ENCODE peak calls at places on chromosomes 6 and 20, in four cellular contexts. S is GM13976; U is CD8-positive, alpha-beta T cell; P is glutamatergic neuron. T is an unnamed sample.

GRCh38 chr6:70436320-70436719 is 23.0 kb downstream of the FAM135A start:
- DNase-seq in S (no peak), U (no peak), P (no peak), T (no peak)

GRCh38 chr6:1079525-1079924 is 232.4 kb upstream of the FOXQ1 start:
- DNase-seq in S (no peak), U (no peak), P (no peak), T (no peak)

GRCh38 chr6:8375916-8376315 is 59.4 kb downstream of the SLC35B3 start:
- DNase-seq in S (no peak), U (no peak), P (no peak), T (no peak)

GRCh38 chr6:57316581-57317059 is 810 bp upstream of the PRIM2 start:
- DNase-seq in S (peak; percentile 81), U (peak; percentile 75), P (peak; percentile 80), T (peak; percentile 23)

GRCh38 chr6:163768905-163769304 is 354.4 kb downstream of the QKI start:
- DNase-seq in S (no peak), U (no peak), P (no peak), T (no peak)

GRCh38 chr6:35691027-35691824 is 2.5 kb upstream of the FKBP5 start:
- DNase-seq in S (no peak), U (no peak), P (no peak), T (peak; percentile 72)

GRCh38 chr6:150016324-150017185 is 8.8 kb downstream of the RAET1L start:
- DNase-seq in S (peak; percentile 64), U (peak; percentile 39), P (no peak), T (no peak)

GRCh38 chr6:165766457-165766856 is 103.4 kb upstream of the PDE10A start:
- DNase-seq in S (no peak), U (no peak), P (no peak), T (no peak)

GRCh38 chr20:32574296-32575226 is 10.6 kb downstream of the NOL4L start:
- DNase-seq in S (no peak), U (no peak), P (peak; percentile 31), T (no peak)

GRCh38 chr6:46072866-46073265 is 56.9 kb upstream of the ENPP4 start:
- DNase-seq in S (no peak), U (no peak), P (no peak), T (no peak)

GRCh38 chr20:59988141-59988540 is 29.9 kb downstream of the CDH26 start:
- DNase-seq in S (no peak), U (no peak), P (no peak), T (no peak)

DNA sequence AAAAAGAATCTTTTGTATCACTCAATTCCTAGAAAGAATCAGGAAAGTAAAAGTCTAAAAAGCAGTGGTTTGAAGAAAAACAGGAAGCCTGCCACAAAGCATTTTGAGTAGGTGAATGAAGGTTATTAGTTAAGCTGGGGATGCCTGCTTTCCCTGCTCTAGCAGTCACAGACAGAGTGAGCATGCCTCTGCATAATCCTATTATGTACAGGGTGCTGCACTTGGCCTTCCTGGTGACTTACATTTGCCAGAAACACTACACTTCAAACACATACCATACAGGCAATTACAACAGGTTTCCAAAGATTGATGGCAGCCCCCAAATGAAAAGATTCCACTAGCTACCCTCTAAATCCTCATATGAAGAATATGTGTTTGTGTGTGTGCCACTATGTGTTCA is 130.8 kb downstream of the TPBG start:
- DNase-seq in S (no peak), U (no peak), P (no peak), T (no peak)
- TF ChIP-seq CTCF in S (no peak), U (no peak), P (no peak), T (no peak)

GRCh38 chr6:157763894-157764345 is 59.1 kb upstream of the SNX9 start:
- DNase-seq in S (no peak), U (no peak), P (no peak), T (no peak)

GRCh38 chr6:157763129-157763893 is 59.7 kb upstream of the SNX9 start:
- DNase-seq in S (no peak), U (no peak), P (no peak), T (no peak)

GRCh38 chr6:157761926-157762325 is 61.1 kb upstream of the SNX9 start:
- DNase-seq in S (no peak), U (no peak), P (no peak), T (no peak)

GRCh38 chr6:157761331-157761921 is 61.6 kb upstream of the SNX9 start:
- DNase-seq in S (peak; percentile 50), U (no peak), P (no peak), T (no peak)

GRCh38 chr6:157762636-157763035 is 60.4 kb upstream of the SNX9 start:
- DNase-seq in S (no peak), U (no peak), P (no peak), T (no peak)
- TF ChIP-seq CTCF in S (no peak), U (peak; percentile 18), P (no peak), T (no peak)

GRCh38 chr6:28980797-28981390 is 24.2 kb downstream of the ZNF311 start:
- DNase-seq in S (peak; percentile 53), U (no peak), P (peak; percentile 69), T (no peak)
- TF ChIP-seq CTCF in S (no peak), U (peak; percentile 21), P (peak; percentile 57), T (peak; percentile 41)

GRCh38 chr20:57291694-57292093 is 25.3 kb upstream of the BMP7 start:
- DNase-seq in S (no peak), U (no peak), P (no peak), T (no peak)

GRCh38 chr20:57289401-57290177 is 23.1 kb upstream of the BMP7 start:
- DNase-seq in S (no peak), U (no peak), P (no peak), T (no peak)

GRCh38 chr20:57290178-57290484 is 23.7 kb upstream of the BMP7 start:
- DNase-seq in S (no peak), U (no peak), P (no peak), T (no peak)

GRCh38 chr20:57292611-57293010 is 26.2 kb upstream of the BMP7 start:
- DNase-seq in S (no peak), U (no peak), P (no peak), T (no peak)

DNA sequence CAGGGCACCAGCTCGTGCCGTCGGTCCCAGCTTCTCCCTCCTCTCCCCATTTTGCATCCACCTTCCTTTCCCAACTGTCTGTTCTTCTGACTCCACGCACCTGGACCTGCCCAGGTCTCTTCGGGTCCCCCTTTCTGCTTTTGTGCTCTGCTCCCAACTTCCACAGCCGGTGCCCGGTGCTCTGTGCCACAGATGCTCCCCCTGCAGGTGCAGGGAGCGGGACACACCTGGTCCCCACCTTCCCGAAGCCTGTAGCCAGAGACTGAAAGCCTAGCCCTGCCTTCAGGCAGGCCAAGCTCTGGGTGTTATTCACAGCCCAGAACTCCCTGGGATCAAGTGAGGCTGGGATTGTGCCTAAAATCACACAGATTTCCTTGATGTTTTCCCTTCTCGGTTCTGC is 24.6 kb upstream of the BMP7 start:
- DNase-seq in S (no peak), U (no peak), P (no peak), T (no peak)
- TF ChIP-seq CTCF in S (no peak), U (no peak), P (no peak), T (no peak)

GRCh38 chr6:44399991-44400390 is 12.5 kb downstream of the CDC5L start:
- DNase-seq in S (no peak), U (no peak), P (no peak), T (no peak)

GRCh38 chr6:44395501-44395900 is 8.0 kb downstream of the CDC5L start:
- DNase-seq in S (no peak), U (no peak), P (no peak), T (no peak)

GRCh38 chr6:44396968-44397367 is 9.5 kb downstream of the CDC5L start:
- DNase-seq in S (no peak), U (no peak), P (no peak), T (no peak)

GRCh38 chr6:44400572-44400971 is 13.1 kb downstream of the CDC5L start:
- DNase-seq in S (no peak), U (no peak), P (no peak), T (no peak)

GRCh38 chr6:44397424-44398169 is 10.1 kb downstream of the CDC5L start:
- DNase-seq in S (no peak), U (no peak), P (no peak), T (no peak)
- TF ChIP-seq CTCF in S (no peak), U (no peak), P (no peak), T (no peak)

DNA sequence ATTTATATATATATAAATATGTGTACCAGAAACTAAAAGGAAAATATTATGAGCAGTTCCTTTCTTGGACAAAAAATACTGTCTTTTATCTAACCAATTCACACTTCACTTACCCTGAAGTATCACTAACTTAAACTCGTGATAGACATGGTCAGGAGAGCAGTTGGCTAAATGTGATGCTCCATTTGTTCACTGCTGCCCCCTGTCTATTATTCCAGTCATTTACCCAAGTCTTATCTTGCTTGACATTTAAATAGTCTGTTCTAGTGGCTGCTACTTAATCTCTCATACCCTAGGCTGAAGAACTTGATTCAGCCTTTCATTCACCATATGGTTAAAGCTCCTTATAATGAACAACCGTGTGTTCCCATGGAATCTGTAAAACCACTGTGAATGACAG is 789.6 kb upstream of the EYS start:
- DNase-seq in S (no peak), U (no peak), P (no peak), T (no peak)
- TF ChIP-seq CTCF in S (no peak), U (no peak), P (peak; percentile 71), T (no peak)

GRCh38 chr20:6074145-6074561 is 20.3 kb upstream of the LRRN4 start:
- DNase-seq in S (no peak), U (no peak), P (no peak), T (no peak)
- TF ChIP-seq CTCF in S (peak; percentile 19), U (no peak), P (peak; percentile 15), T (no peak)

GRCh38 chr6:106509420-106510089 is 119.7 kb downstream of the RTN4IP1 start:
- DNase-seq in S (peak; percentile 25), U (no peak), P (peak; percentile 40), T (no peak)
- TF ChIP-seq CTCF in S (no peak), U (peak; percentile 44), P (peak; percentile 37), T (no peak)

DNA sequence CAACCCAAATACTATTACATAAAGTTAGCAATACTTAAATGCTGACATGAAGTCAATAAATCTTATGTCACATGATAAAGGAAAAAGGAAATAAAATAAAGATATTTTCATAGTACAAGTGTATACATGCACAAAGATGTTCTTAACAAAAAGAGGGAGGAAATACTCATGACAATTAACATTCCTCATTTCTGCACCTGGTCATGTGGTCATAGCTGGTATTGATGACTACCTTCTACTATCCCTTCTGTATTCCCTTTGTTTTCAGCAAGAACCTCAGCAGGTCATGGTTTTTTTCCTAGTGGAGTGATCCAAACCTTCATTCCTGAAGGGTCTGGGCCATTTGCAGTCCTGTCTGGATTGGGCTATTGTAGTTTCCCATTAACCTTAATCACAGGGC is 43.5 kb upstream of the FYN start:
- DNase-seq in S (no peak), U (no peak), P (no peak), T (no peak)
- TF ChIP-seq CTCF in S (no peak), U (no peak), P (no peak), T (no peak)